ENCODE peak calls at places on chromosomes 11 and 22, in five cellular contexts. One of them, this sample, is unnamed.

GRCh38 chr11:77457340-77457739 is 16.6 kb downstream of the PAK1 start:
- DNase-seq in K562: no peak
- DNase-seq in adrenal gland: no peak
- DNase-seq in lower lobe of right lung: no peak
- DNase-seq in breast epithelium: no peak
- DNase-seq in this sample: no peak

GRCh38 chr11:19259487-19260345 is 19.0 kb upstream of the E2F8 start:
- DNase-seq in adrenal gland: peak; percentile 77
- DNase-seq in lower lobe of right lung: peak; percentile 69
- DNase-seq in breast epithelium: no peak
- DNase-seq in K562: peak; percentile 70
- DNase-seq in this sample: peak; percentile 70

GRCh38 chr11:771617-772204 is 5.6 kb downstream of the GATD1 start:
- DNase-seq in K562: no peak
- DNase-seq in breast epithelium: no peak
- DNase-seq in lower lobe of right lung: no peak
- DNase-seq in adrenal gland: no peak
- DNase-seq in this sample: no peak

GRCh38 chr11:35303596-35304392 is 115.6 kb downstream of the SLC1A2 start:
- DNase-seq in adrenal gland: peak; percentile 57
- DNase-seq in breast epithelium: no peak
- DNase-seq in lower lobe of right lung: peak; percentile 61
- DNase-seq in K562: no peak
- DNase-seq in this sample: no peak

GRCh38 chr11:113162590-113162961 is 151.8 kb upstream of the TTC12 start:
- DNase-seq in breast epithelium: no peak
- DNase-seq in lower lobe of right lung: no peak
- DNase-seq in adrenal gland: no peak
- DNase-seq in K562: peak; percentile 16
- DNase-seq in this sample: no peak

GRCh38 chr11:75595511-75595910 is 33.5 kb downstream of the SERPINH1 start:
- DNase-seq in lower lobe of right lung: no peak
- DNase-seq in breast epithelium: no peak
- DNase-seq in K562: no peak
- DNase-seq in adrenal gland: no peak
- DNase-seq in this sample: no peak

GRCh38 chr11:26994579-26995210 is 783 bp downstream of the FIBIN start:
- DNase-seq in breast epithelium: no peak
- DNase-seq in adrenal gland: no peak
- DNase-seq in K562: no peak
- DNase-seq in lower lobe of right lung: peak; percentile 41
- DNase-seq in this sample: peak; percentile 12

GRCh38 chr11:120564573-120565301 is 53.2 kb downstream of the GRIK4 start:
- DNase-seq in adrenal gland: peak; percentile 82
- DNase-seq in breast epithelium: peak; percentile 60
- DNase-seq in lower lobe of right lung: peak; percentile 52
- DNase-seq in K562: peak; percentile 32
- DNase-seq in this sample: no peak

GRCh38 chr11:90414221-90414620 is 191.4 kb upstream of the CHORDC1 start:
- DNase-seq in breast epithelium: no peak
- DNase-seq in adrenal gland: no peak
- DNase-seq in K562: no peak
- DNase-seq in lower lobe of right lung: no peak
- DNase-seq in this sample: no peak

GRCh38 chr11:32033491-32033890 is 57.4 kb upstream of the RCN1 start:
- DNase-seq in lower lobe of right lung: no peak
- DNase-seq in breast epithelium: no peak
- DNase-seq in K562: no peak
- DNase-seq in adrenal gland: no peak
- DNase-seq in this sample: no peak

GRCh38 chr11:87889126-87889525 is 286.1 kb downstream of the RAB38 start:
- DNase-seq in lower lobe of right lung: no peak
- DNase-seq in adrenal gland: no peak
- DNase-seq in K562: no peak
- DNase-seq in breast epithelium: no peak
- DNase-seq in this sample: no peak

GRCh38 chr11:111944139-111944538 is 7.0 kb downstream of the DIXDC1 start:
- DNase-seq in breast epithelium: no peak
- DNase-seq in lower lobe of right lung: no peak
- DNase-seq in K562: no peak
- DNase-seq in adrenal gland: no peak
- DNase-seq in this sample: no peak

GRCh38 chr11:112266410-112266778 is 5.7 kb upstream of the PLET1 start:
- DNase-seq in breast epithelium: no peak
- DNase-seq in adrenal gland: no peak
- DNase-seq in lower lobe of right lung: no peak
- DNase-seq in K562: no peak
- DNase-seq in this sample: no peak

GRCh38 chr11:105856954-105857353 is 165.1 kb downstream of the MSANTD4 start:
- DNase-seq in adrenal gland: no peak
- DNase-seq in lower lobe of right lung: no peak
- DNase-seq in K562: no peak
- DNase-seq in breast epithelium: no peak
- DNase-seq in this sample: no peak

GRCh38 chr11:6270584-6271246 is 11.1 kb downstream of the CCKBR start:
- DNase-seq in lower lobe of right lung: no peak
- DNase-seq in breast epithelium: no peak
- DNase-seq in adrenal gland: no peak
- DNase-seq in K562: no peak
- DNase-seq in this sample: peak; percentile 31

GRCh38 chr11:6273188-6273587 is 13.6 kb downstream of the CCKBR start:
- DNase-seq in adrenal gland: no peak
- DNase-seq in K562: no peak
- DNase-seq in lower lobe of right lung: no peak
- DNase-seq in breast epithelium: no peak
- DNase-seq in this sample: no peak

GRCh38 chr11:6271598-6271997 is 12.0 kb downstream of the CCKBR start:
- DNase-seq in adrenal gland: peak; percentile 24
- DNase-seq in breast epithelium: no peak
- DNase-seq in lower lobe of right lung: no peak
- DNase-seq in K562: no peak
- DNase-seq in this sample: no peak

GRCh38 chr11:6268811-6269210 is 9.2 kb downstream of the CCKBR start:
- DNase-seq in breast epithelium: no peak
- DNase-seq in lower lobe of right lung: no peak
- DNase-seq in K562: no peak
- DNase-seq in adrenal gland: no peak
- DNase-seq in this sample: no peak

GRCh38 chr11:6269994-6270393 is 10.4 kb downstream of the CCKBR start:
- DNase-seq in lower lobe of right lung: no peak
- DNase-seq in breast epithelium: no peak
- DNase-seq in adrenal gland: peak; percentile 41
- DNase-seq in K562: peak; percentile 67
- DNase-seq in this sample: no peak
- TF ChIP-seq CTCF in lower lobe of right lung: peak; percentile 17
- TF ChIP-seq CTCF in breast epithelium: no peak
- TF ChIP-seq CTCF in adrenal gland: no peak
- TF ChIP-seq CTCF in K562: peak; percentile 86
- TF ChIP-seq CTCF in this sample: no peak

DNA sequence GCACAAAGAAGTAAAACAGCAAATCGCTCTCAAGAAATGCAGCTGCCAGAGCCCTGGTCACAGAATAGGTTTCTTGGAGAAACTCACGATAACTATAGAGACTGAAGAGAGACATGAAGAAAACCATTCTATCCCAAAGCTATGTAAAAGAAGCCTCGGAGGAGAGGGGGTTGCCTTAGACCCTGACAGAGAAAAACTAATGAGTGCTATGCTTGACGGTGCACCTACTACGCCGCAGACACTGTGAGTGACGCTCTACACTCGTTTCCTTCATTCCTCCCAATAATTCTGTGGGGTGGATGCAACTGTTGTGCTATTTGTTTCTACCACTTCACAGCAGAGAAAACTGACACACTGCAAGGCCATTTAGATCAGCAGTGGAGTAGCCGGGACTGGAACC is 121.8 kb downstream of the ETS1 start:
- DNase-seq in K562: no peak
- DNase-seq in breast epithelium: no peak
- DNase-seq in adrenal gland: no peak
- DNase-seq in lower lobe of right lung: no peak
- DNase-seq in this sample: no peak
- H3K4me1 ChIP-seq in K562: no peaks in the 10 kb centered on the region
- H3K4me1 ChIP-seq in breast epithelium: peaks cover 4% of the 10 kb centered on the region
- H3K4me1 ChIP-seq in adrenal gland: peaks cover 6% of the 10 kb centered on the region
- H3K4me1 ChIP-seq in lower lobe of right lung: peaks cover 76% of the 10 kb centered on the region
- H3K4me1 ChIP-seq in this sample: peaks cover 9% of the 10 kb centered on the region

DNA sequence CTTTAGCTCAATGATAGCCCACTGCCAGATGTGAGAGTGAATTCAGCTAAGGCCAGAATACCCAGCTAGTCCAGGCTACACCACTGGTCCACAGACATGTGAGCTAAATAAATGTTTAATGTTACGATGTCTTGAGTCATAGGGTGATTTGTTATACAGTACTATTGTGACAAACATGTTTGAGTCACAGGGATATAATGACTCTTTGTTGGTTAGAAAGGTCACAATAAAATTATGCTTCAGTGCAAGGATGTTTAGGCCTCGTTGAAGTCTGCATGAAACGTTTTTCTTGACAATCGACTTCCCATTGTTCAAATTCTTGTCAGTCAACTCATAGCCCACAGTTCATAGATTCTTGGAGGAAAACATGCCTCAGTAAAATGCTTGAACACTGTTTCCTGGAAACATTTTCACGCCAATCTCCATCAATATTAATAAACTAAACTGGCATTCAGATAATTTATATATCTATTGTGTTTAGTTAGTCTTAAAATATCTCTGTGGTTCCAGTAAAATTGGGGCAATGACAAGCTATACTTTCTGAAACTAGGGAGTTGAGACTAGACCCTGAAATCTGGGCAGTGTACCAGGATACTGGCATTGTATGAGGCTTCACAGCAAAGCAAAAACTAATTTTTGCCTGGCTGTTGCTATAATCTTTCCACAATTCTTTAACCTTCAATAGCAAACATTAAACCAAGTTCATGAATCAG is 650.8 kb upstream of the KIRREL3 start:
- DNase-seq in breast epithelium: no peak
- DNase-seq in K562: no peak
- DNase-seq in lower lobe of right lung: no peak
- DNase-seq in adrenal gland: no peak
- DNase-seq in this sample: no peak
- H3K27ac ChIP-seq in breast epithelium: no peak overlapping the region
- H3K27ac ChIP-seq in K562: no peak overlapping the region
- H3K27ac ChIP-seq in lower lobe of right lung: no peak overlapping the region
- H3K27ac ChIP-seq in adrenal gland: no peak overlapping the region
- H3K27ac ChIP-seq in this sample: no peak overlapping the region

GRCh38 chr11:44939673-44940072 is 11.0 kb downstream of the TP53I11 start:
- DNase-seq in breast epithelium: no peak
- DNase-seq in adrenal gland: no peak
- DNase-seq in lower lobe of right lung: no peak
- DNase-seq in K562: peak; percentile 66
- DNase-seq in this sample: no peak
- TF ChIP-seq CTCF in breast epithelium: no peak
- TF ChIP-seq CTCF in adrenal gland: no peak
- TF ChIP-seq CTCF in lower lobe of right lung: peak; percentile 13
- TF ChIP-seq CTCF in K562: peak; percentile 55
- TF ChIP-seq CTCF in this sample: no peak

GRCh38 chr22:24176040-24176439 is 5.2 kb upstream of the SUSD2 start:
- DNase-seq in adrenal gland: no peak
- DNase-seq in lower lobe of right lung: no peak
- DNase-seq in breast epithelium: no peak
- DNase-seq in K562: no peak
- DNase-seq in this sample: no peak
- H3K4me1 ChIP-seq in adrenal gland: no peaks in the 10 kb centered on the region
- H3K4me1 ChIP-seq in lower lobe of right lung: peaks cover 9% of the 10 kb centered on the region
- H3K4me1 ChIP-seq in breast epithelium: peaks cover 5% of the 10 kb centered on the region
- H3K4me1 ChIP-seq in K562: peaks cover 22% of the 10 kb centered on the region
- H3K4me1 ChIP-seq in this sample: no peaks in the 10 kb centered on the region

This sample was measured in pancreas.